ENCODE peak calls at places on chromosomes 13 and 19, in five cellular contexts. J is amniotic stem cell; B is HFFc6; F is CD4-positive, alpha-beta T cell; O is neuronal stem cell. A is an unnamed sample.

GRCh38 chr13:106156468-106156867 is 379.0 kb downstream of the EFNB2 start:
- DNase-seq in O (no peak), F (no peak), J (peak), B (peak), A (peak)

GRCh38 chr19:1401138-1401888 is at the start of gene GAMT:
- DNase-seq in O (peak), B (no peak), J (peak), F (no peak), A (no peak)

GRCh38 chr19:1789282-1790020 is 22.6 kb downstream of the ATP8B3 start:
- DNase-seq in J (no peak), B (no peak), O (no peak), F (no peak), A (no peak)

GRCh38 chr19:12720851-12721655 is 2.7 kb downstream of the TNPO2 start:
- DNase-seq in F (no peak), O (no peak), J (no peak), B (peak), A (no peak)

GRCh38 chr13:96994030-96994848 is at the start of gene OXGR1:
- DNase-seq in J (no peak), B (no peak), F (no peak), O (peak), A (no peak)

GRCh38 chr19:56201973-56202372 is at the start of gene ZSCAN5C:
- DNase-seq in O (no peak), J (no peak), F (no peak), B (no peak), A (no peak)

GRCh38 chr13:49828452-49828851 is 36.0 kb upstream of the KPNA3 start:
- DNase-seq in F (no peak), B (no peak), J (no peak), O (no peak), A (no peak)

GRCh38 chr13:83881917-83882625 is at the start of gene SLITRK1:
- DNase-seq in J (peak), B (peak), F (no peak), O (peak), A (no peak)

GRCh38 chr13:67971291-67971690 is 741.2 kb upstream of the PCDH9 start:
- DNase-seq in O (no peak), J (no peak), B (no peak), F (no peak), A (no peak)

GRCh38 chr19:2425622-2426581 is 1.5 kb downstream of the TIMM13 start:
- DNase-seq in O (no peak), B (no peak), F (no peak), J (no peak), A (no peak)